ENCODE peak calls at places on chromosomes 16 and 17, in eight cellular contexts. One of them, this sample, is unnamed.
A peak's percentile ranks its signal among the peaks of the same experiment; 100 is the strongest.

GRCh38 chr16:29983420-29984136 is 9.9 kb downstream of the TAOK2 start:
- DNase-seq in MM.1S: no peak
- DNase-seq in spleen: peak; percentile 61
- DNase-seq in prostate gland: no peak
- DNase-seq in A549: no peak
- DNase-seq in fibroblast of mammary gland: peak; percentile 63
- DNase-seq in upper lobe of right lung: no peak
- DNase-seq in cardiac muscle cell: no peak
- DNase-seq in this sample: peak; percentile 67

GRCh38 chr17:298791-299450 is 53.7 kb downstream of the RPH3AL start:
- DNase-seq in MM.1S: no peak
- DNase-seq in spleen: peak; percentile 57
- DNase-seq in prostate gland: no peak
- DNase-seq in A549: no peak
- DNase-seq in fibroblast of mammary gland: peak; percentile 7
- DNase-seq in upper lobe of right lung: peak; percentile 38
- DNase-seq in cardiac muscle cell: no peak
- DNase-seq in this sample: peak; percentile 70

GRCh38 chr16:1863681-1864460 is 8.1 kb downstream of the MEIOB start:
- DNase-seq in MM.1S: peak; percentile 55
- DNase-seq in spleen: no peak
- DNase-seq in prostate gland: no peak
- DNase-seq in A549: no peak
- DNase-seq in fibroblast of mammary gland: peak; percentile 55
- DNase-seq in upper lobe of right lung: no peak
- DNase-seq in cardiac muscle cell: peak; percentile 44
- DNase-seq in this sample: peak; percentile 62

GRCh38 chr17:42778570-42778969 is 1.8 kb upstream of the WNK4 start:
- DNase-seq in MM.1S: no peak
- DNase-seq in spleen: peak; percentile 18
- DNase-seq in prostate gland: no peak
- DNase-seq in A549: no peak
- DNase-seq in fibroblast of mammary gland: no peak
- DNase-seq in upper lobe of right lung: no peak
- DNase-seq in cardiac muscle cell: no peak
- DNase-seq in this sample: no peak

GRCh38 chr16:22222998-22223397 is 16.9 kb downstream of the EEF2K start:
- DNase-seq in MM.1S: no peak
- DNase-seq in spleen: no peak
- DNase-seq in prostate gland: no peak
- DNase-seq in A549: no peak
- DNase-seq in fibroblast of mammary gland: no peak
- DNase-seq in upper lobe of right lung: no peak
- DNase-seq in cardiac muscle cell: no peak
- DNase-seq in this sample: no peak

GRCh38 chr17:6374271-6374691 is 60.6 kb downstream of the AIPL1 start:
- DNase-seq in MM.1S: no peak
- DNase-seq in spleen: no peak
- DNase-seq in prostate gland: no peak
- DNase-seq in A549: no peak
- DNase-seq in fibroblast of mammary gland: no peak
- DNase-seq in upper lobe of right lung: no peak
- DNase-seq in cardiac muscle cell: no peak
- DNase-seq in this sample: no peak

GRCh38 chr16:56861092-56861610 is 3.9 kb upstream of the SLC12A3 start:
- DNase-seq in MM.1S: peak; percentile 18
- DNase-seq in spleen: no peak
- DNase-seq in prostate gland: no peak
- DNase-seq in A549: no peak
- DNase-seq in fibroblast of mammary gland: no peak
- DNase-seq in upper lobe of right lung: no peak
- DNase-seq in cardiac muscle cell: peak; percentile 24
- DNase-seq in this sample: no peak

GRCh38 chr17:7428557-7428956 is at the start of gene SPEM3:
- DNase-seq in MM.1S: no peak
- DNase-seq in spleen: no peak
- DNase-seq in prostate gland: no peak
- DNase-seq in A549: no peak
- DNase-seq in fibroblast of mammary gland: no peak
- DNase-seq in upper lobe of right lung: no peak
- DNase-seq in cardiac muscle cell: no peak
- DNase-seq in this sample: no peak

GRCh38 chr17:5381542-5381941 is 37.9 kb downstream of the NUP88 start:
- DNase-seq in MM.1S: no peak
- DNase-seq in spleen: no peak
- DNase-seq in prostate gland: no peak
- DNase-seq in A549: no peak
- DNase-seq in fibroblast of mammary gland: peak; percentile 78
- DNase-seq in upper lobe of right lung: no peak
- DNase-seq in cardiac muscle cell: no peak
- DNase-seq in this sample: peak; percentile 62

GRCh38 chr17:29572691-29573557 is 4.4 kb downstream of the TP53I13 start:
- DNase-seq in MM.1S: peak; percentile 64
- DNase-seq in spleen: peak; percentile 83
- DNase-seq in prostate gland: no peak
- DNase-seq in A549: no peak
- DNase-seq in fibroblast of mammary gland: peak; percentile 63
- DNase-seq in upper lobe of right lung: peak; percentile 71
- DNase-seq in cardiac muscle cell: peak; percentile 82
- DNase-seq in this sample: peak; percentile 60

GRCh38 chr17:49469831-49470568 is 25.1 kb upstream of the NGFR start:
- DNase-seq in MM.1S: no peak
- DNase-seq in spleen: no peak
- DNase-seq in prostate gland: no peak
- DNase-seq in A549: no peak
- DNase-seq in fibroblast of mammary gland: peak; percentile 7
- DNase-seq in upper lobe of right lung: no peak
- DNase-seq in cardiac muscle cell: peak; percentile 60
- DNase-seq in this sample: no peak

GRCh38 chr16:68146583-68146982 is 61.4 kb downstream of the NFATC3 start:
- DNase-seq in MM.1S: no peak
- DNase-seq in spleen: no peak
- DNase-seq in prostate gland: no peak
- DNase-seq in A549: no peak
- DNase-seq in fibroblast of mammary gland: peak; percentile 43
- DNase-seq in upper lobe of right lung: no peak
- DNase-seq in cardiac muscle cell: peak; percentile 59
- DNase-seq in this sample: peak; percentile 80

GRCh38 chr17:1762906-1763829 is 1.3 kb downstream of the SERPINF1 start:
- DNase-seq in MM.1S: no peak
- DNase-seq in spleen: no peak
- DNase-seq in prostate gland: peak; percentile 57
- DNase-seq in A549: no peak
- DNase-seq in fibroblast of mammary gland: peak; percentile 94
- DNase-seq in upper lobe of right lung: no peak
- DNase-seq in cardiac muscle cell: no peak
- DNase-seq in this sample: peak; percentile 74

GRCh38 chr16:55853114-55853513 is 20.2 kb upstream of the CES1 start:
- DNase-seq in MM.1S: no peak
- DNase-seq in spleen: no peak
- DNase-seq in prostate gland: no peak
- DNase-seq in A549: no peak
- DNase-seq in fibroblast of mammary gland: peak; percentile 52
- DNase-seq in upper lobe of right lung: no peak
- DNase-seq in cardiac muscle cell: no peak
- DNase-seq in this sample: peak; percentile 1

GRCh38 chr16:363110-364090 is 6.9 kb downstream of the MRPL28 start:
- DNase-seq in MM.1S: no peak
- DNase-seq in spleen: peak; percentile 63
- DNase-seq in prostate gland: no peak
- DNase-seq in A549: no peak
- DNase-seq in fibroblast of mammary gland: no peak
- DNase-seq in upper lobe of right lung: no peak
- DNase-seq in cardiac muscle cell: no peak
- DNase-seq in this sample: no peak
- TF ChIP-seq CTCF in MM.1S: no peak
- TF ChIP-seq CTCF in spleen: no peak
- TF ChIP-seq CTCF in prostate gland: no peak
- TF ChIP-seq CTCF in A549: no peak
- TF ChIP-seq CTCF in fibroblast of mammary gland: no peak
- TF ChIP-seq CTCF in upper lobe of right lung: no peak
- TF ChIP-seq CTCF in cardiac muscle cell: no peak
- TF ChIP-seq CTCF in this sample: no peak

DNA sequence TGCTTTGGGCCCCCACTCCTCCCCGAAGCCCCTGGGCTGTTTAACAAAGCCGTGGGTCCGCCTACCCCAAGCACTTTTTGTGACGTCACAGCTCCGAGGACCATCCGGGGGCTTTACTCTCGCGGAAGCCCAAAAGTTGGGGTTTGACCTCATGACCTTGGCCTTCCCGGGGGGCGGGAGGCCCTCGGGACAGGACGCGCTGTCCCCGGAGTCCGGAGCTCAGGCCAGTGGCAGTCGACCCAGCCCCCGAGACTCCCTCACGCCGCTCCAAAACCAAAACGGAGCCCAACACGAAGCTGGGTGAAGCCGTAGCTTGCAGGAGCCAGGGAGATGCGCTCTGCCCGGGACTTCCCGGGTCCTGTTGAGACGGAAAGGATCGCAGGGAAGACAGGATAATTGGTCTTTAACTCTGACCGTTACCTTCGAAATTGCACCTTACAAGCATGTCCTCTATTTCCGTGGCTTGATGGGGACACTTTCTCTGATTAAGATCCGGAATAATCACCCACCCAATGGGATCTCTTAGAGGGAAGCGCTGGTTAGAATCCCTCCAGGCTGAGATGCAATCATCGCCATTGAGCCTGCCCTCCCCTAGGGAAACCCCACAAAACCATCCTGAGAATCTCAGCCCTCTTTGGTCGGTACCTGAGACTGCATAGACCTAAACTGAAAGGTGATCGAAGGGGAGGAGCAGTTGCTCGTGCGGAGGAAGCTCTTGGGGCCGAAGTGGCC is 4.9 kb upstream of the SOX9 start:
- DNase-seq in MM.1S: no peak
- DNase-seq in spleen: no peak
- DNase-seq in prostate gland: no peak
- DNase-seq in A549: no peak
- DNase-seq in fibroblast of mammary gland: no peak
- DNase-seq in upper lobe of right lung: no peak
- DNase-seq in cardiac muscle cell: no peak
- DNase-seq in this sample: no peak
- H3K4me3 ChIP-seq in MM.1S: no peak overlapping the region
- H3K4me3 ChIP-seq in spleen: no peak overlapping the region
- H3K4me3 ChIP-seq in prostate gland: no peak overlapping the region
- H3K4me3 ChIP-seq in A549: no peak overlapping the region
- H3K4me3 ChIP-seq in fibroblast of mammary gland: no peak overlapping the region
- H3K4me3 ChIP-seq in upper lobe of right lung: no peak overlapping the region
- H3K4me3 ChIP-seq in cardiac muscle cell: peak overlapping the region; percentile 22
- H3K4me3 ChIP-seq in this sample: no peak overlapping the region

GRCh38 chr17:44345497-44346026 is 460 bp downstream of the GRN start:
- DNase-seq in MM.1S: peak; percentile 50
- DNase-seq in spleen: peak; percentile 85
- DNase-seq in prostate gland: peak; percentile 51
- DNase-seq in A549: peak; percentile 82
- DNase-seq in fibroblast of mammary gland: peak; percentile 61
- DNase-seq in upper lobe of right lung: no peak
- DNase-seq in cardiac muscle cell: peak; percentile 70
- DNase-seq in this sample: peak; percentile 68

GRCh38 chr17:44344939-44345496 is at the start of gene GRN:
- DNase-seq in MM.1S: peak; percentile 94
- DNase-seq in spleen: peak; percentile 95
- DNase-seq in prostate gland: peak; percentile 98
- DNase-seq in A549: peak; percentile 100
- DNase-seq in fibroblast of mammary gland: peak; percentile 99
- DNase-seq in upper lobe of right lung: peak; percentile 93
- DNase-seq in cardiac muscle cell: peak; percentile 98
- DNase-seq in this sample: peak; percentile 99

GRCh38 chr17:44348234-44348987 is 3.3 kb downstream of the GRN start:
- DNase-seq in MM.1S: peak; percentile 27
- DNase-seq in spleen: peak; percentile 90
- DNase-seq in prostate gland: peak; percentile 47
- DNase-seq in A549: no peak
- DNase-seq in fibroblast of mammary gland: peak; percentile 62
- DNase-seq in upper lobe of right lung: peak; percentile 76
- DNase-seq in cardiac muscle cell: no peak
- DNase-seq in this sample: peak; percentile 66

GRCh38 chr17:44343510-44344209 is 1.4 kb upstream of the GRN start:
- DNase-seq in MM.1S: no peak
- DNase-seq in spleen: peak; percentile 64
- DNase-seq in prostate gland: no peak
- DNase-seq in A549: no peak
- DNase-seq in fibroblast of mammary gland: no peak
- DNase-seq in upper lobe of right lung: no peak
- DNase-seq in cardiac muscle cell: no peak
- DNase-seq in this sample: no peak

DNA sequence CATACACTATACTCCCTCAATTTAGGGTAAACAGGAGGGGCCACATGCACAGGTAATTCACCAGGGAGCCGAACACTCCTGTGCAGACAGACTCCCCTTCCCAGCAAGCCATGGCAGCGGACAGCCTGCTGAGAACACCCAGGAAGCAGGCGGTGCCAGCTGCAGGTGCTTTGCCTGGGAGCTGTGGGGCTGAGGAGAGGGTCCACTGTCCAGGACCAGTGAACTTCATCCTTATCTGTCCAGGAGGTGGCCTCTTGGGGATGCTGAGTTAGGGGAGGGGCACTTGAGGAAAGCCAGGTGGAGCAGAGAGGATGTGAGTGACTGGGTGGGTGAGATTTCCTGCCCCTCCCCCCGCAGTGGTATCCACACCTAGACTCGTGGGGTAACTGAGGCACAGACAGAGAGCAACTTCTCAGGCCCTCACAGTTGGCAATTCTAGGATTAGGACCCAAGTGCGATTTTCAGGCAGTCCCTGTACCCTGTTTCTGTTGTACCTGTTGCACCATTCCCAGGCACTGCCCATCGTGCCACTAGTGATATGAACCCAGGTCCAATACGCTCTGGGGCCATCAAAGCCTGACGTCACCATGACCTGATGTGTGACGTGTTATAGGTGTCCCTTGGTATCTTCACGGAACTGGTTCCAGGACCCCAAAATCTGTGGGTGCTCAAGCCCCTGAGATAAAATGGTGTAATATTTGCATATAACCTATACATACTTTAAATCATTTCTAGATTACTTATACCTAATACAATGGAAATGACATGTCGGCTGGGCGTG is 1.2 kb downstream of the GRN start:
- DNase-seq in MM.1S: no peak
- DNase-seq in spleen: no peak
- DNase-seq in prostate gland: no peak
- DNase-seq in A549: no peak
- DNase-seq in fibroblast of mammary gland: no peak
- DNase-seq in upper lobe of right lung: no peak
- DNase-seq in cardiac muscle cell: no peak
- DNase-seq in this sample: no peak
- TF ChIP-seq CTCF in MM.1S: no peak
- TF ChIP-seq CTCF in spleen: no peak
- TF ChIP-seq CTCF in prostate gland: no peak
- TF ChIP-seq CTCF in A549: no peak
- TF ChIP-seq CTCF in fibroblast of mammary gland: no peak
- TF ChIP-seq CTCF in upper lobe of right lung: no peak
- TF ChIP-seq CTCF in cardiac muscle cell: no peak
- TF ChIP-seq CTCF in this sample: no peak

GRCh38 chr17:81339502-81340296 is 44.6 kb upstream of the SLC38A10 start:
- DNase-seq in MM.1S: no peak
- DNase-seq in spleen: peak; percentile 72
- DNase-seq in prostate gland: no peak
- DNase-seq in A549: peak; percentile 77
- DNase-seq in fibroblast of mammary gland: no peak
- DNase-seq in upper lobe of right lung: peak; percentile 78
- DNase-seq in cardiac muscle cell: no peak
- DNase-seq in this sample: no peak
- H3K4me3 ChIP-seq in MM.1S: no peak overlapping the region
- H3K4me3 ChIP-seq in spleen: no peak overlapping the region
- H3K4me3 ChIP-seq in prostate gland: no peak overlapping the region
- H3K4me3 ChIP-seq in A549: peak overlapping the region; percentile 25
- H3K4me3 ChIP-seq in fibroblast of mammary gland: no peak overlapping the region
- H3K4me3 ChIP-seq in upper lobe of right lung: no peak overlapping the region
- H3K4me3 ChIP-seq in cardiac muscle cell: no peak overlapping the region
- H3K4me3 ChIP-seq in this sample: no peak overlapping the region